ENCODE peak calls at places on chromosome 19, in eight cellular contexts. D, X, B, I, H, K, G and N are unnamed samples.
A peak's percentile ranks its signal among the peaks of the same experiment; 100 is the strongest.

GRCh38 chr19:33206261-33207039 is 12.3 kb downstream of the LRP3 start:
- DNase-seq in D (no peak), X (no peak), B (no peak), I (no peak), H (no peak), K (no peak), G (no peak), N (no peak)

GRCh38 chr19:3186377-3186688 is 603 bp downstream of the NCLN start:
- DNase-seq in D (no peak), X (no peak), B (no peak), I (peak; percentile 50), H (no peak), K (no peak), G (peak; percentile 47), N (peak; percentile 25)

GRCh38 chr19:36573948-36574726 is 1.0 kb upstream of the ZNF529 start:
- DNase-seq in D (no peak), X (no peak), B (no peak), I (no peak), H (no peak), K (no peak), G (peak; percentile 62), N (no peak)

GRCh38 chr19:2188708-2189385 is 25.1 kb downstream of the DOT1L start:
- DNase-seq in D (no peak), X (no peak), B (no peak), I (no peak), H (no peak), K (no peak), G (peak; percentile 88), N (peak; percentile 59)

GRCh38 chr19:47523473-47523872 is 8.6 kb upstream of the NAPA start:
- DNase-seq in D (no peak), X (no peak), B (no peak), I (peak; percentile 45), H (peak; percentile 64), K (no peak), G (no peak), N (no peak)

GRCh38 chr19:44847144-44848035 is 1.3 kb downstream of the NECTIN2 start:
- DNase-seq in D (no peak), X (no peak), B (no peak), I (peak; percentile 84), H (no peak), K (no peak), G (peak; percentile 80), N (peak; percentile 17)

GRCh38 chr19:42064432-42064831 is 5.6 kb downstream of the GRIK5 start:
- DNase-seq in D (no peak), X (no peak), B (no peak), I (no peak), H (no peak), K (no peak), G (no peak), N (no peak)

GRCh38 chr19:3721131-3721899 is 13.1 kb downstream of the TJP3 start:
- DNase-seq in D (peak; percentile 69), X (peak; percentile 80), B (peak; percentile 33), I (peak; percentile 96), H (peak; percentile 64), K (no peak), G (peak; percentile 87), N (peak; percentile 92)

GRCh38 chr19:2168619-2169424 is 5.1 kb downstream of the DOT1L start:
- DNase-seq in D (peak; percentile 17), X (peak; percentile 92), B (peak; percentile 82), I (peak; percentile 91), H (peak; percentile 88), K (peak; percentile 99), G (peak; percentile 99), N (peak; percentile 90)

GRCh38 chr19:55640043-55640576 is 692 bp upstream of the ZNF580 start:
- DNase-seq in D (peak; percentile 59), X (peak; percentile 72), B (peak; percentile 42), I (peak; percentile 73), H (peak; percentile 60), K (no peak), G (peak; percentile 93), N (peak; percentile 88)

GRCh38 chr19:33396701-33397535 is 23.4 kb downstream of the CEBPG start:
- DNase-seq in D (no peak), X (no peak), B (no peak), I (no peak), H (no peak), K (no peak), G (no peak), N (no peak)

GRCh38 chr19:36125557-36125956 is 10.3 kb downstream of the TBCB start:
- DNase-seq in D (no peak), X (no peak), B (no peak), I (no peak), H (no peak), K (no peak), G (no peak), N (peak; percentile 35)

GRCh38 chr19:2237869-2238153 is 1.2 kb downstream of the SF3A2 start:
- DNase-seq in D (no peak), X (no peak), B (no peak), I (no peak), H (no peak), K (no peak), G (no peak), N (no peak)

GRCh38 chr19:7691497-7691896 is 10.4 kb downstream of the FCER2 start:
- DNase-seq in D (no peak), X (no peak), B (no peak), I (no peak), H (no peak), K (no peak), G (no peak), N (no peak)

GRCh38 chr19:19460761-19461265 is 54.5 kb downstream of the TSSK6 start:
- DNase-seq in D (no peak), X (no peak), B (no peak), I (peak; percentile 45), H (no peak), K (no peak), G (peak; percentile 74), N (peak; percentile 81)

GRCh38 chr19:4052114-4052992 is 14.3 kb downstream of the ZBTB7A start:
- DNase-seq in D (no peak), X (no peak), B (peak; percentile 7), I (peak; percentile 92), H (no peak), K (no peak), G (peak; percentile 81), N (no peak)

GRCh38 chr19:372306-372890 is 27.8 kb upstream of the MIER2 start:
- DNase-seq in D (peak; percentile 73), X (no peak), B (no peak), I (peak; percentile 17), H (peak; percentile 28), K (no peak), G (peak; percentile 63), N (no peak)

GRCh38 chr19:14073232-14073924 is 792 bp downstream of the MISP3 start:
- DNase-seq in D (peak; percentile 59), X (peak; percentile 58), B (peak; percentile 83), I (peak; percentile 85), H (peak; percentile 59), K (no peak), G (peak; percentile 92), N (peak; percentile 87)

GRCh38 chr19:55118401-55118991 is 1.1 kb upstream of the PPP1R12C start:
- DNase-seq in D (no peak), X (no peak), B (peak; percentile 65), I (peak; percentile 48), H (no peak), K (no peak), G (peak; percentile 34), N (peak; percentile 66)

GRCh38 chr19:10430505-10431253 is 10.3 kb downstream of the PDE4A start:
- DNase-seq in D (no peak), X (no peak), B (no peak), I (peak; percentile 78), H (no peak), K (no peak), G (peak; percentile 81), N (no peak)

GRCh38 chr19:30076101-30076551 is 134.1 kb downstream of the URI1 start:
- DNase-seq in D (no peak), X (no peak), B (no peak), I (no peak), H (no peak), K (no peak), G (no peak), N (no peak)

GRCh38 chr19:40697007-40697406 is 6.6 kb upstream of the NUMBL start:
- DNase-seq in D (no peak), X (no peak), B (no peak), I (no peak), H (no peak), K (no peak), G (no peak), N (no peak)

GRCh38 chr19:19997656-19998268 is 41.5 kb downstream of the ZNF682 start:
- DNase-seq in D (no peak), X (peak; percentile 6), B (no peak), I (peak; percentile 33), H (no peak), K (no peak), G (peak; percentile 45), N (peak; percentile 72)

GRCh38 chr19:31380854-31381253 is 31.6 kb upstream of the TSHZ3 start:
- DNase-seq in D (no peak), X (no peak), B (no peak), I (no peak), H (no peak), K (no peak), G (no peak), N (no peak)

GRCh38 chr19:4069331-4069959 is 2.7 kb upstream of the ZBTB7A start:
- DNase-seq in D (no peak), X (no peak), B (no peak), I (peak; percentile 73), H (no peak), K (no peak), G (no peak), N (peak; percentile 78)

GRCh38 chr19:15283141-15283885 is 49.0 kb downstream of the BRD4 start:
- DNase-seq in D (no peak), X (no peak), B (no peak), I (no peak), H (no peak), K (peak; percentile 63), G (peak; percentile 92), N (peak; percentile 71)

GRCh38 chr19:5093953-5094718 is 125.2 kb downstream of the KDM4B start:
- DNase-seq in D (no peak), X (no peak), B (no peak), I (no peak), H (no peak), K (no peak), G (no peak), N (no peak)

GRCh38 chr19:10184636-10185035 is 10.1 kb downstream of the DNMT1 start:
- DNase-seq in D (no peak), X (no peak), B (no peak), I (no peak), H (no peak), K (no peak), G (no peak), N (no peak)

GRCh38 chr19:53980553-53981407 is 10.7 kb upstream of the CACNG6 start:
- DNase-seq in D (no peak), X (peak; percentile 23), B (no peak), I (peak; percentile 34), H (no peak), K (no peak), G (peak; percentile 38), N (no peak)

GRCh38 chr19:35045667-35046300 is 4.3 kb downstream of the HPN start:
- DNase-seq in D (no peak), X (peak; percentile 56), B (peak; percentile 52), I (no peak), H (peak; percentile 81), K (no peak), G (peak; percentile 54), N (peak; percentile 71)

GRCh38 chr19:44848036-44848804 is 2.1 kb downstream of the NECTIN2 start:
- DNase-seq in D (no peak), X (no peak), B (no peak), I (peak; percentile 27), H (no peak), K (no peak), G (peak; percentile 85), N (peak; percentile 14)

GRCh38 chr19:1495799-1496713 is 5.1 kb downstream of the REEP6 start:
- DNase-seq in D (no peak), X (no peak), B (no peak), I (no peak), H (no peak), K (no peak), G (no peak), N (no peak)

GRCh38 chr19:57664269-57665127 is 4.2 kb upstream of the ZSCAN4 start:
- DNase-seq in D (peak; percentile 14), X (peak; percentile 31), B (peak; percentile 51), I (peak; percentile 52), H (no peak), K (no peak), G (peak; percentile 75), N (peak; percentile 24)

GRCh38 chr19:18507727-18508440 is 14.0 kb downstream of the ELL start:
- DNase-seq in D (no peak), X (no peak), B (no peak), I (no peak), H (peak; percentile 54), K (no peak), G (no peak), N (no peak)